ENCODE peak calls at places on chromosome 1, in five cellular contexts. L, Z, B, I and J are unnamed samples.

GRCh38 chr1:203271018-203271743 is 34.1 kb upstream of the BTG2 start:
- DNase-seq in L (peak; percentile 90), Z (no peak), B (peak; percentile 76), I (peak; percentile 69), J (peak; percentile 93)

GRCh38 chr1:77282866-77283539 is 1.2 kb downstream of the AK5 start:
- DNase-seq in L (no peak), Z (no peak), B (peak; percentile 5), I (peak; percentile 46), J (no peak)

GRCh38 chr1:85048296-85049064 is at the start of gene MCOLN3:
- DNase-seq in L (peak; percentile 26), Z (no peak), B (no peak), I (peak; percentile 77), J (peak; percentile 68)

GRCh38 chr1:77584884-77585283 is 97.6 kb downstream of the ZZZ3 start:
- DNase-seq in L (no peak), Z (no peak), B (no peak), I (no peak), J (no peak)

GRCh38 chr1:67685558-67686271 is 714 bp downstream of the GADD45A start:
- DNase-seq in L (peak; percentile 76), Z (no peak), B (no peak), I (peak; percentile 56), J (peak; percentile 42)

GRCh38 chr1:43135857-43136781 is 36.0 kb downstream of the EBNA1BP2 start:
- DNase-seq in L (no peak), Z (no peak), B (no peak), I (no peak), J (no peak)

GRCh38 chr1:67342002-67342890 is 34.6 kb downstream of the IL12RB2 start:
- DNase-seq in L (peak; percentile 74), Z (no peak), B (no peak), I (peak; percentile 16), J (no peak)

GRCh38 chr1:25760122-25760719 is 39.8 kb upstream of the SELENON start:
- DNase-seq in L (no peak), Z (no peak), B (no peak), I (no peak), J (no peak)

GRCh38 chr1:109226078-109226445 is 12.3 kb downstream of the SARS1 start:
- DNase-seq in L (no peak), Z (no peak), B (peak; percentile 30), I (no peak), J (no peak)

GRCh38 chr1:42381424-42381673 is 757 bp downstream of the RIMKLA start:
- DNase-seq in L (no peak), Z (no peak), B (no peak), I (no peak), J (no peak)

GRCh38 chr1:182003953-182004586 is 57.4 kb downstream of the ZNF648 start:
- DNase-seq in L (no peak), Z (no peak), B (no peak), I (no peak), J (no peak)

GRCh38 chr1:54312874-54313316 is 93.3 kb downstream of the SSBP3 start:
- DNase-seq in L (peak; percentile 19), Z (no peak), B (peak; percentile 77), I (peak; percentile 73), J (no peak)

GRCh38 chr1:89553195-89553584 is 28.6 kb downstream of the LRRC8B start:
- DNase-seq in L (no peak), Z (no peak), B (no peak), I (no peak), J (no peak)

GRCh38 chr1:50318428-50318827 is 104.8 kb downstream of the DMRTA2 start:
- DNase-seq in L (no peak), Z (no peak), B (no peak), I (no peak), J (no peak)

GRCh38 chr1:58090640-58091039 is 455.9 kb downstream of the OMA1 start:
- DNase-seq in L (no peak), Z (no peak), B (no peak), I (no peak), J (no peak)

GRCh38 chr1:45574105-45574626 is 9.7 kb upstream of the NASP start:
- DNase-seq in L (no peak), Z (no peak), B (no peak), I (no peak), J (no peak)

GRCh38 chr1:209871006-209871405 is 43.2 kb downstream of the UTP25 start:
- DNase-seq in L (no peak), Z (no peak), B (no peak), I (peak; percentile 26), J (no peak)

GRCh38 chr1:226778657-226779058 is 39.6 kb upstream of the ITPKB start:
- DNase-seq in L (no peak), Z (peak; percentile 16), B (peak; percentile 88), I (no peak), J (no peak)

GRCh38 chr1:216566809-216567208 is 143.6 kb upstream of the USH2A start:
- DNase-seq in L (no peak), Z (no peak), B (peak; percentile 45), I (no peak), J (peak; percentile 46)

GRCh38 chr1:111776397-111776796 is 20.7 kb downstream of the DDX20 start:
- DNase-seq in L (no peak), Z (no peak), B (peak; percentile 42), I (no peak), J (no peak)

GRCh38 chr1:17691147-17691634 is 63.9 kb upstream of the ACTL8 start:
- DNase-seq in L (no peak), Z (no peak), B (no peak), I (no peak), J (no peak)

GRCh38 chr1:12594966-12595838 is 22.8 kb downstream of the DHRS3 start:
- DNase-seq in L (no peak), Z (no peak), B (peak; percentile 59), I (peak; percentile 79), J (no peak)

GRCh38 chr1:221162352-221162751 is 283.1 kb downstream of the HLX start:
- DNase-seq in L (no peak), Z (no peak), B (no peak), I (no peak), J (no peak)

GRCh38 chr1:25590096-25590824 is 26.3 kb upstream of the MAN1C1 start:
- DNase-seq in L (no peak), Z (peak; percentile 34), B (peak; percentile 59), I (no peak), J (no peak)

GRCh38 chr1:153697873-153698647 is 19.6 kb downstream of the NPR1 start:
- DNase-seq in L (no peak), Z (peak; percentile 67), B (no peak), I (no peak), J (no peak)

GRCh38 chr1:197441990-197442389 is 173.9 kb downstream of the CRB1 start:
- DNase-seq in L (no peak), Z (no peak), B (peak; percentile 74), I (peak; percentile 30), J (no peak)

GRCh38 chr1:209266590-209267172 is 316.8 kb upstream of the CAMK1G start:
- DNase-seq in L (no peak), Z (no peak), B (peak; percentile 2), I (no peak), J (no peak)

GRCh38 chr1:24142546-24143431 is at the start of gene IL22RA1:
- DNase-seq in L (no peak), Z (no peak), B (peak; percentile 19), I (no peak), J (no peak)

GRCh38 chr1:41626146-41626545 is 141.7 kb upstream of the EDN2 start:
- DNase-seq in L (no peak), Z (no peak), B (peak; percentile 51), I (no peak), J (no peak)

GRCh38 chr1:16300436-16300835 is 51.8 kb downstream of the FBXO42 start:
- DNase-seq in L (no peak), Z (no peak), B (no peak), I (no peak), J (no peak)

GRCh38 chr1:226656601-226657277 is 82.3 kb downstream of the ITPKB start:
- DNase-seq in L (peak; percentile 56), Z (peak; percentile 50), B (peak; percentile 92), I (no peak), J (no peak)

GRCh38 chr1:24898909-24899439 is 31.1 kb downstream of the RUNX3 start:
- DNase-seq in L (no peak), Z (no peak), B (no peak), I (no peak), J (no peak)

GRCh38 chr1:236540813-236541465 is 17.2 kb downstream of the LGALS8 start:
- DNase-seq in L (no peak), Z (no peak), B (no peak), I (no peak), J (no peak)
- H3K36me3 ChIP-seq in L (peaks cover 92% of the 10 kb centered on the region), Z (peaks cover 67% of the 10 kb centered on the region), B (peaks cover 44% of the 10 kb centered on the region), I (no peaks in the 10 kb centered on the region), J (peaks cover 50% of the 10 kb centered on the region)

GRCh38 chr1:172144445-172145060 is 275.9 kb upstream of the C1orf105 start:
- DNase-seq in L (no peak), Z (peak; percentile 84), B (peak; percentile 98), I (no peak), J (no peak)
- H3K4me3 ChIP-seq in L (no peak overlapping the region), Z (peak overlapping the region; percentile 84), B (peak overlapping the region; percentile 65), I (no peak overlapping the region), J (no peak overlapping the region)

GRCh38 chr1:186315585-186315984 is 59.5 kb downstream of the TPR start:
- DNase-seq in L (no peak), Z (no peak), B (no peak), I (no peak), J (no peak)
- H3K36me3 ChIP-seq in L (peaks cover 89% of the 10 kb centered on the region), Z (peaks cover 36% of the 10 kb centered on the region), B (peaks cover 31% of the 10 kb centered on the region), I (peaks cover 44% of the 10 kb centered on the region), J (peaks cover 71% of the 10 kb centered on the region)

DNA sequence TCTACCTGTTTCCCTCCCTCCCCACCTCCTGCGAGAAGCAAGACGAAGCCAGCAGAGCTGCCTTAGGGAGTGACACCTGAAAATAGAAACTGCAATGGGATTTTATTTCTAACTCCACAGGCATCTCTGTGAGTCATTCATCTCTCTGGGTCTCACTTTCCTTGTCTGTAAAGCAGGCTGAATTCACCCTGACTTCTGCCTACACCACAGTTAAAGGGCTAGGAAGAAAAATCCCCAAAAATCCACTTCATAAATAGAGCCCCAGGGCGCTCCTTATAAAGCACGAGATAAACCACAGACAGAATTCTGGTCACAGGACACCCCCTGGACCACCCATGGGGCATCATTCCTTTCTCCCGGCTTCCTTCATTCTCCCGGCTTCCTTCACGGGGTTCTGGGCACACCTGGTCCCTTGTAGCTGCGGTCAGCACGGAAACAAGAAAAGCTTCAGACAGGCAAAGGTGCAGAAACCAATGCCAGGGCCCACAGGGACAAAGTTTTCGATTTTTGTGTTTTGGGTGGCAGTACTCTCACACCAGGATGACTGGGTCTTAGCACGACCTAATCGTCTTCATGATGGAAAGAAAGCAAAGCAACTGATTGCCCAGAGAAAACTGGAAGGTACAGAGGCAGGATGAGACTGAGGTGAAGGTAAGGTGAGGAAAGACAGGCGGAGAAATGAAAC is 2.8 kb upstream of the H6PD start:
- DNase-seq in L (no peak), Z (no peak), B (peak; percentile 64), I (no peak), J (no peak)
- H3K4me3 ChIP-seq in L (no peak overlapping the region), Z (no peak overlapping the region), B (no peak overlapping the region), I (no peak overlapping the region), J (no peak overlapping the region)

GRCh38 chr1:28279721-28280120 is 20.4 kb downstream of the SESN2 start:
- DNase-seq in L (no peak), Z (no peak), B (no peak), I (no peak), J (no peak)

GRCh38 chr1:28281608-28282425 is 22.5 kb downstream of the SESN2 start:
- DNase-seq in L (no peak), Z (no peak), B (no peak), I (no peak), J (no peak)

GRCh38 chr1:28280501-28280900 is 21.2 kb downstream of the SESN2 start:
- DNase-seq in L (no peak), Z (no peak), B (no peak), I (no peak), J (no peak)

GRCh38 chr1:28282426-28283407 is 23.4 kb downstream of the SESN2 start:
- DNase-seq in L (peak; percentile 9), Z (no peak), B (no peak), I (no peak), J (no peak)

GRCh38 chr1:28280961-28281360 is 21.6 kb downstream of the SESN2 start:
- DNase-seq in L (no peak), Z (no peak), B (no peak), I (no peak), J (no peak)
- H3K36me3 ChIP-seq in L (peaks cover 35% of the 10 kb centered on the region), Z (peaks cover 24% of the 10 kb centered on the region), B (peaks cover 60% of the 10 kb centered on the region), I (no peaks in the 10 kb centered on the region), J (peaks cover 32% of the 10 kb centered on the region)